ENCODE peak calls at places on chromosomes 1 and 21, in four cellular contexts. S, N, W and D are unnamed samples.

GRCh38 chr1:112465122-112465521 is 43.6 kb upstream of the WNT2B start:
- DNase-seq in S (no peak), N (no peak), W (no peak), D (no peak)

GRCh38 chr1:183374825-183375224 is 43.4 kb downstream of the NMNAT2 start:
- DNase-seq in S (no peak), N (no peak), W (no peak), D (no peak)

GRCh38 chr1:54866801-54867716 is 19.9 kb downstream of the DHCR24 start:
- DNase-seq in S (no peak), N (no peak), W (no peak), D (no peak)

GRCh38 chr1:16162163-16162822 is 6.4 kb upstream of the EPHA2 start:
- DNase-seq in S (peak; percentile 40), N (no peak), W (no peak), D (peak; percentile 71)

GRCh38 chr1:216632980-216633379 is 90.2 kb downstream of the ESRRG start:
- DNase-seq in S (no peak), N (no peak), W (no peak), D (no peak)

GRCh38 chr1:48043524-48043923 is 46.3 kb upstream of the TRABD2B start:
- DNase-seq in S (no peak), N (no peak), W (no peak), D (no peak)

GRCh38 chr1:34060901-34061415 is 104.1 kb downstream of the CSMD2 start:
- DNase-seq in S (no peak), N (peak; percentile 25), W (no peak), D (no peak)

GRCh38 chr1:2943686-2944260 is 77.5 kb upstream of the ACTRT2 start:
- DNase-seq in S (no peak), N (no peak), W (no peak), D (no peak)

GRCh38 chr21:36994501-36995189 is 11.9 kb upstream of the RIPPLY3 start:
- DNase-seq in S (no peak), N (no peak), W (no peak), D (no peak)

GRCh38 chr1:53541761-53542550 is 82.8 kb downstream of the DMRTB1 start:
- DNase-seq in S (peak; percentile 75), N (no peak), W (peak; percentile 69), D (no peak)

GRCh38 chr1:228452194-228453021 is 34.8 kb upstream of the RNF187 start:
- DNase-seq in S (no peak), N (no peak), W (no peak), D (no peak)

GRCh38 chr1:165501975-165502358 is 41.8 kb upstream of the LRRC52 start:
- DNase-seq in S (no peak), N (no peak), W (no peak), D (no peak)

GRCh38 chr21:14533555-14534400 is 12.3 kb downstream of the SAMSN1 start:
- DNase-seq in S (no peak), N (no peak), W (no peak), D (peak; percentile 49)

GRCh38 chr1:64470670-64471217 is 815 bp downstream of the CACHD1 start:
- DNase-seq in S (no peak), N (peak; percentile 25), W (no peak), D (no peak)

GRCh38 chr1:60903591-60903990 is 178.8 kb upstream of the NFIA start:
- DNase-seq in S (no peak), N (peak; percentile 73), W (no peak), D (no peak)